ENCODE peak calls at places on chromosomes 1 and 21, in six cellular contexts. C, H, N, J, S and T are unnamed samples.

GRCh38 chr1:37038079-37038702 is 3.9 kb upstream of the GRIK3 start:
- DNase-seq in C (no peak), N (no peak), H (no peak), S (peak; percentile 53), J (no peak), T (no peak)

GRCh38 chr1:40059292-40059959 is 18.9 kb downstream of the CAP1 start:
- DNase-seq in C (no peak), J (peak; percentile 77), N (no peak), H (no peak), S (no peak), T (no peak)

GRCh38 chr1:94621392-94621791 is 79.8 kb upstream of the F3 start:
- DNase-seq in C (peak; percentile 36), J (peak; percentile 44), N (no peak), S (peak; percentile 35), H (no peak), T (no peak)

GRCh38 chr1:17423781-17424245 is 15.7 kb downstream of the RCC2 start:
- DNase-seq in C (no peak), H (no peak), N (no peak), S (no peak), J (peak; percentile 48), T (peak; percentile 53)

GRCh38 chr1:150366416-150367296 is 2.7 kb downstream of the RPRD2 start:
- DNase-seq in H (no peak), S (no peak), J (peak; percentile 22), C (no peak), N (no peak), T (no peak)

GRCh38 chr1:88773540-88774150 is 89.6 kb downstream of the PKN2 start:
- DNase-seq in H (no peak), N (no peak), S (no peak), J (peak; percentile 65), C (no peak), T (no peak)

GRCh38 chr1:62428351-62428750 is 8.5 kb upstream of the USP1 start:
- DNase-seq in H (no peak), C (no peak), S (no peak), N (no peak), J (no peak), T (no peak)

GRCh38 chr1:7366286-7366954 is 404.7 kb upstream of the VAMP3 start:
- DNase-seq in S (peak; percentile 19), H (no peak), N (no peak), C (no peak), J (no peak), T (no peak)

GRCh38 chr1:40919475-40920011 is 57.4 kb upstream of the CITED4 start:
- DNase-seq in C (peak; percentile 82), H (no peak), N (no peak), S (no peak), J (no peak), T (no peak)

GRCh38 chr1:234884701-234885100 is 243.9 kb downstream of the TOMM20 start:
- DNase-seq in H (no peak), J (no peak), C (no peak), S (no peak), N (peak; percentile 52), T (no peak)

GRCh38 chr1:29519108-29519507 is 282.8 kb downstream of the PTPRU start:
- DNase-seq in N (peak; percentile 52), C (no peak), H (no peak), S (no peak), J (no peak), T (peak; percentile 11)

GRCh38 chr1:20403423-20404145 is 82.4 kb downstream of the CAMK2N1 start:
- DNase-seq in S (no peak), J (no peak), N (peak; percentile 23), C (peak; percentile 1), H (no peak), T (no peak)

GRCh38 chr1:45679123-45679522 is 7.2 kb downstream of the GPBP1L1 start:
- DNase-seq in C (no peak), N (no peak), J (no peak), S (no peak), H (no peak), T (no peak)

GRCh38 chr1:41327383-41327999 is 33.7 kb upstream of the FOXO6 start:
- DNase-seq in N (no peak), C (no peak), H (no peak), S (no peak), J (no peak), T (no peak)

GRCh38 chr1:4483031-4483625 is 171.3 kb upstream of the AJAP1 start:
- DNase-seq in S (no peak), J (no peak), N (peak; percentile 44), C (no peak), H (no peak), T (no peak)

GRCh38 chr1:58968360-58968952 is 184.6 kb upstream of the JUN start:
- DNase-seq in S (peak; percentile 56), C (peak; percentile 87), J (peak; percentile 54), H (no peak), N (peak; percentile 94), T (peak; percentile 84)

GRCh38 chr1:24702511-24703293 is 42.5 kb upstream of the CLIC4 start:
- DNase-seq in C (no peak), H (no peak), N (no peak), S (no peak), J (peak; percentile 30), T (no peak)

GRCh38 chr1:55695151-55695550 is 480.0 kb upstream of the USP24 start:
- DNase-seq in N (no peak), J (no peak), S (no peak), H (no peak), C (no peak), T (no peak)

GRCh38 chr1:155174334-155175280 is 958 bp downstream of the TRIM46 start:
- DNase-seq in H (peak; percentile 33), C (peak; percentile 45), J (peak; percentile 40), N (peak; percentile 68), S (peak; percentile 61), T (no peak)

GRCh38 chr21:44926364-44927101 is 5.8 kb upstream of the ITGB2 start:
- DNase-seq in J (no peak), H (peak; percentile 45), N (peak; percentile 61), C (no peak), S (no peak), T (no peak)

GRCh38 chr1:168483531-168483930 is 60.3 kb downstream of the XCL2 start:
- DNase-seq in J (peak; percentile 58), S (no peak), N (no peak), C (no peak), H (no peak), T (no peak)

GRCh38 chr1:7589774-7590425 is 181.2 kb upstream of the VAMP3 start:
- DNase-seq in J (no peak), S (no peak), H (no peak), N (peak; percentile 47), C (no peak), T (peak; percentile 12)

GRCh38 chr21:17612023-17612564 is 607 bp downstream of the BTG3 start:
- DNase-seq in N (peak; percentile 69), H (no peak), C (peak; percentile 52), J (peak; percentile 88), S (peak; percentile 39), T (peak; percentile 27)

GRCh38 chr1:170168263-170168662 is 22.5 kb downstream of the NTMT2 start:
- DNase-seq in H (no peak), C (no peak), S (no peak), N (no peak), J (peak; percentile 53), T (no peak)

GRCh38 chr1:217393901-217394300 is 237.0 kb downstream of the GPATCH2 start:
- DNase-seq in H (no peak), J (no peak), S (no peak), N (no peak), C (no peak), T (no peak)

GRCh38 chr1:7587108-7587507 is 184.0 kb upstream of the VAMP3 start:
- DNase-seq in S (peak; percentile 58), N (peak; percentile 33), J (no peak), C (no peak), H (no peak), T (no peak)

GRCh38 chr1:200029624-200030074 is 2.1 kb downstream of the NR5A2 start:
- DNase-seq in N (no peak), J (no peak), H (no peak), C (no peak), S (no peak), T (no peak)

DNA sequence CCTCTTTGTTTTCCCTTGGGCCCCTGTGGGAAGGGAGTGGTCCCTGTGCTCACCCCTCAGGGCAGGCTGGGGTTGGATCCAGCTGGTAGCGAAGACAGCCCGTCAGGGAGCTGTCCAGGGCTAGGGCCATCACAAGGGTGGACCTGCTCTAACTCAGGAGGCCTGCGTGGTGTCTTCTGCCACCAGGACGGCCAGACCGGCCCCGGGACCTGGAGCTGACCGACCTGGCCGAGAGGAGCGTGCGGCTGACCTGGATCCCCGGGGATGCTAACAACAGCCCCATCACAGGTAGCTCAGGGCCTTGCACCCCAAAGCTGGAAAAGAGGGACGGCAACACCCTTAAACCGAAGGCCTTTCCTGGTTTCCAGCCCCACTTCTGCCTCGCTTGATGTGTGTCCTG is 64.2 kb upstream of the CNTN2 start:
- DNase-seq in S (no peak), H (no peak), N (no peak), C (no peak), J (no peak), T (no peak)
- H3K36me3 ChIP-seq in S (peaks cover 11% of the 10 kb centered on the region), H (no peaks in the 10 kb centered on the region), N (no peaks in the 10 kb centered on the region), C (no peaks in the 10 kb centered on the region), J (peaks cover 98% of the 10 kb centered on the region), T (no peaks in the 10 kb centered on the region)

GRCh38 chr1:206419783-206420182 is 50.5 kb upstream of the IKBKE start:
- DNase-seq in S (no peak), H (no peak), J (no peak), C (no peak), N (no peak), T (no peak)
- H3K36me3 ChIP-seq in S (no peaks in the 10 kb centered on the region), H (no peaks in the 10 kb centered on the region), J (peaks cover 89% of the 10 kb centered on the region), C (no peaks in the 10 kb centered on the region), N (peaks cover 30% of the 10 kb centered on the region), T (no peaks in the 10 kb centered on the region)

DNA sequence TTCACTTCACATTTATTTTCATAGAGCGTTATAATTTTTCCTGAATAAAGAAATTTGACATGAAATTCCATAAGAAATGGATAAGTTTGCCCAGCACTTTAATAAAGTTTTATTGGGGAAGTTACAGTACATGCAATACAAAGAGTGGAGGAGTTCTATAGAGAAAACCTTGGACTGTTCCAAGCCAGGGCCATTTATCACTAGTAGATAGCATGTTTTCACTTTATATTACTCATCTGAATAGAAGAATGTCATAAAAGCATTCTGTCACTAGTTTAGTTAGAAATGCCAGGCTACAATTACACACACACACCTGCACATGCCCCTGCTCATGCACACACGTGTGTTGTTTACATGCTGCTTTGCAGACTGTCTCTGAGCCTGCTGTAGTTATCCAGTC is 123.3 kb downstream of the NEK7 start:
- DNase-seq in S (no peak), N (no peak), C (no peak), H (no peak), J (no peak), T (no peak)
- H3K36me3 ChIP-seq in S (no peaks in the 10 kb centered on the region), N (no peaks in the 10 kb centered on the region), C (no peaks in the 10 kb centered on the region), H (no peaks in the 10 kb centered on the region), J (peaks cover 23% of the 10 kb centered on the region), T (no peaks in the 10 kb centered on the region)

GRCh38 chr1:35833424-35833823 is 25.6 kb downstream of the AGO4 start:
- DNase-seq in H (no peak), S (no peak), J (no peak), C (no peak), N (no peak), T (no peak)

GRCh38 chr1:35838693-35839245 is 31.0 kb downstream of the AGO4 start:
- DNase-seq in S (no peak), J (no peak), N (no peak), C (no peak), H (no peak), T (no peak)

GRCh38 chr1:35834218-35834617 is 26.4 kb downstream of the AGO4 start:
- DNase-seq in S (no peak), J (no peak), N (no peak), H (no peak), C (no peak), T (no peak)

GRCh38 chr1:35835398-35835797 is 27.6 kb downstream of the AGO4 start:
- DNase-seq in J (no peak), C (no peak), N (no peak), S (no peak), H (no peak), T (no peak)

GRCh38 chr1:35836734-35837133 is 28.9 kb downstream of the AGO4 start:
- DNase-seq in J (no peak), S (no peak), H (no peak), C (no peak), N (no peak), T (no peak)
- H3K36me3 ChIP-seq in J (peaks cover 84% of the 10 kb centered on the region), S (no peaks in the 10 kb centered on the region), H (peaks cover 5% of the 10 kb centered on the region), C (no peaks in the 10 kb centered on the region), N (peaks cover 82% of the 10 kb centered on the region), T (no peaks in the 10 kb centered on the region)